ENCODE peak calls at places on chromosomes 6 and 20, in seven cellular contexts. I is IMR-90, X is prostate gland, S is A549, J is body of pancreas, N is uterus, T is heart left ventricle. C is an unnamed sample.

GRCh38 chr6:47075741-47076421 is 33.7 kb upstream of the ADGRF1 start:
- DNase-seq in S (no peak), J (no peak), T (no peak), X (peak; percentile 43), N (no peak), I (no peak), C (no peak)

GRCh38 chr20:7673841-7674240 is 266.4 kb downstream of the HAO1 start:
- DNase-seq in X (no peak), J (no peak), I (no peak), T (no peak), N (no peak), S (no peak), C (no peak)

GRCh38 chr6:50826803-50827202 is 8.1 kb downstream of the TFAP2B start:
- DNase-seq in N (no peak), I (no peak), X (no peak), J (no peak), T (no peak), S (no peak), C (no peak)

GRCh38 chr6:39260953-39261352 is 31.7 kb upstream of the KCNK5 start:
- DNase-seq in J (no peak), T (no peak), I (no peak), N (no peak), S (no peak), X (no peak), C (no peak)

GRCh38 chr6:76230711-76231110 is 158.2 kb upstream of the IMPG1 start:
- DNase-seq in X (no peak), S (no peak), N (no peak), I (no peak), J (peak; percentile 49), T (no peak), C (no peak)

GRCh38 chr6:154578004-154578559 is 67.6 kb upstream of the CNKSR3 start:
- DNase-seq in X (no peak), J (no peak), N (no peak), T (no peak), I (no peak), S (no peak), C (no peak)

GRCh38 chr20:17533396-17533795 is 2.2 kb upstream of the BFSP1 start:
- DNase-seq in J (peak; percentile 18), X (no peak), S (peak; percentile 88), N (no peak), I (peak; percentile 60), T (no peak), C (no peak)

GRCh38 chr6:54907316-54907715 is 60.7 kb downstream of the FAM83B start:
- DNase-seq in X (no peak), S (no peak), N (no peak), T (no peak), I (no peak), J (no peak), C (no peak)

GRCh38 chr20:1987826-1988225 is 6.0 kb downstream of the PDYN start:
- DNase-seq in J (no peak), T (no peak), N (no peak), S (no peak), X (no peak), I (no peak), C (no peak)

GRCh38 chr20:64161595-64162238 is 2.5 kb upstream of the MYT1 start:
- DNase-seq in J (peak; percentile 55), S (peak; percentile 28), X (peak; percentile 37), T (peak; percentile 46), N (no peak), I (peak; percentile 38), C (no peak)

GRCh38 chr20:59253779-59254319 is 46.6 kb upstream of the EDN3 start:
- DNase-seq in S (no peak), I (no peak), N (no peak), J (no peak), X (no peak), T (no peak), C (no peak)

GRCh38 chr6:54655162-54655561 is 191.4 kb upstream of the FAM83B start:
- DNase-seq in N (no peak), X (peak; percentile 25), J (no peak), I (no peak), T (no peak), S (no peak), C (no peak)

GRCh38 chr20:41179961-41180360 is 42.6 kb downstream of the PLCG1 start:
- DNase-seq in I (no peak), X (no peak), N (peak; percentile 4), T (no peak), J (no peak), S (no peak), C (no peak)

GRCh38 chr6:158313989-158314388 is 1.7 kb downstream of the TULP4 start:
- DNase-seq in I (no peak), S (no peak), N (no peak), X (no peak), T (no peak), J (no peak), C (no peak)

GRCh38 chr6:121055572-121056163 is 278.6 kb downstream of the TBC1D32 start:
- DNase-seq in X (no peak), N (no peak), I (peak; percentile 52), T (no peak), J (no peak), S (peak; percentile 15), C (no peak)

GRCh38 chr6:12385316-12385715 is 95.2 kb downstream of the EDN1 start:
- DNase-seq in S (no peak), N (no peak), T (no peak), J (no peak), I (no peak), X (no peak), C (no peak)

GRCh38 chr6:12386816-12387215 is 96.7 kb downstream of the EDN1 start:
- DNase-seq in S (no peak), T (no peak), J (no peak), I (no peak), N (no peak), X (no peak), C (no peak)

GRCh38 chr6:12381587-12381986 is 91.4 kb downstream of the EDN1 start:
- DNase-seq in T (no peak), S (no peak), N (no peak), J (no peak), X (no peak), I (peak; percentile 18), C (no peak)

GRCh38 chr6:12384417-12384912 is 94.3 kb downstream of the EDN1 start:
- DNase-seq in X (no peak), I (no peak), J (no peak), S (no peak), T (no peak), N (no peak), C (no peak)

DNA sequence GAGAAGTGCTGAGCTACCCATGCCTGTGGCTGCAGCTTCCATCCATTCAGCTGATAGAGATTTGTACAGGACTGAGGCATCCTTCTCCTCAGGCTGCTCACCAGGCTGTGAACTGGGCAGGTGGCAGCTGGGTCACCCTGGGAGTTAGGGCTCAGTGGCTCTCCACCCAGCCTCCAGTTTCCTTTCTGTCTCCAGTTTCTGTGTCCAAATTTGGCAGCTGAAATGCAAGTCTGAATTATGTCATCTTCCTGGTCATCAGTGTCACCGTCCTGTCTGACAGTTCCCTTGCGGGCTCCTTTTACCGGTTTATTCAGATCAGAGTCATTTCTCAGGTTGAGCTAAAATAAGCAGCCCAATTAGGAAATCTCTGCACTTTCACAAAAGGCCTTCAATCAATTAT is 93.3 kb downstream of the EDN1 start:
- DNase-seq in J (no peak), N (no peak), X (no peak), S (no peak), I (no peak), T (no peak), C (no peak)
- TF ChIP-seq POLR2A in J (no peak), N (no peak), X (no peak), S (no peak), I (no peak), T (no peak), C (no peak)

DNA sequence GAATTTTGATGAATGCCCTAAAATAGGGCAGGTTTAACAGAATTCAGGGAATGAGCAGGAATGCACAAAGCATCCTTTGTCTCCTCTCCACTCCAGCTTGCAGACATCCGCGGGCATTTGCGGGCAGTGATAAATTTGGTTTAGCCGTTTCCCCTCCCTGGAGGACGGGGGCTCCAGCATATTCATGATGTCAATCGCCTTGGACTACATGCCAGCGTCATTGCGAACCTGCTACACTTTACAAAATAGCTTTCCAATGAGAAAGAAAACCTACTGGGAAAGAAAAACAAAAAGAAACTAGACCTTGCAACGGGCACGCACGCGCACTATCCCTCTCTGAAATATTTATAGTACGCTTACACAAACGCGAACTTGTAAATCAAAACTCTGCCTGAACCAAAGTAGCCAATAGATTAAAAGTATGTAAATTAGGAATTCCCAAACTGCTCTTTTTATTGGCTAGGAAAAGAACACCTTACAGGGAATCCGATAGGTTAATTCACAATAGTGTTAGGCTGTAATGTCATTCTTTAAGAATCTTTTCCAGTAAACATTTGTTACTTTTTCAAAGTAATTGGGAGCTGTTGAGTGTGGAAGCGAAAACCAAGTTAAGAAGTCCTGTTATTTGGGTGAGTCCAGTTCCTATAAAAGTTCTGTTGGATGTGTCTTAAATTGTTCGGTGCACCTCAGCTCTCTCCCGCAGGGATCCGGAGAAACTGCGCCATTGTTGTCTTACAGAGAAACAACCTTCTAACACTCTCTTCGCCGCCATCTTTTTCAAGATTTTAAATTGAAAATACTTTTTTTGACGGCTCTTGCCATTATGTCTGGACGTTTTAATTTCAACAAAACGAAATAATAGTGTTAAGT is 136.7 kb downstream of the HFE start:
- DNase-seq in J (peak; percentile 51), I (peak; percentile 97), X (peak; percentile 84), S (peak; percentile 63), N (peak; percentile 56), T (peak; percentile 70), C (peak; percentile 73)
- H3K4me1 ChIP-seq in J (no peaks in the 10 kb centered on the region), I (peaks cover 8% of the 10 kb centered on the region), X (no peaks in the 10 kb centered on the region), S (peaks cover 8% of the 10 kb centered on the region), N (no peaks in the 10 kb centered on the region), T (peaks cover 13% of the 10 kb centered on the region), C (no peaks in the 10 kb centered on the region)

DNA sequence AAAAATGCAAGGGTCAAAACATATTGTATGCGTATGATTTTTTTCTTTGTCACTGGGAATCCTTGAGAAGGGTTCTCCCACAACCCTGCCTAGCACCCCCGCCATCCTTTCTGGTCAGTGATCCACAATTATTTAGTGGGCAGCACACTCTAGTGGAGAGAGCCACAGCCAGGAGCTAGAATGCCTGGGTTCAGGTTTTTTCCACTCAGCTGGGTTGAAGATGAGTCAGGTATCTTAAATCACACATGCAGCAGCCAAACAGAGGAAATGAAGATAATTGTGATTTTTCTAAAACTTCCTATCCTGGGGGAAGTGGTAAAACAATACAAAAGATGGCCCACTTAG is 243.1 kb downstream of the PKHD1 start:
- DNase-seq in T (no peak), S (no peak), J (no peak), N (no peak), X (no peak), I (no peak), C (peak; percentile 42)
- TF ChIP-seq CTCF in T (no peak), S (no peak), J (no peak), N (no peak), X (no peak), I (no peak), C (peak; percentile 42)

DNA sequence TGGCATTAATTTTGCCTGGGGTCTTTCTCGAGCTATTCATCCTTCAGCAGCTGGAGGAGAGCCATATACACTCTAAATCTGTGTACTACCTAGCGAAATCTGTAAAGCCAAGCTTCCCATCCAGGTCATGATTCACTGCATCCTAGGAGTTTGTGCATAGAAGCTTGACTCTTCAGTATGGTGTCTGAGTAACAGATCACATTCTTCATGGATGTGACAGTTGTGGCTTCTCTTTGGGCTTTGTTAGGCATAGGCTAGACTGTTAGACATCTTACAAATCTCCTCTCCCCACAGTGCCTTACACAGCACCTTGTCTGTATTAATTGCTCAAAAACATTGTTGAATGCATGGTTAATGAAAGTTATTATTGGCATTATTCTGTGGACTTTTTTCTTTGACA is 177.0 kb downstream of the EYA4 start:
- DNase-seq in J (no peak), T (no peak), S (no peak), N (no peak), I (peak; percentile 18), X (no peak), C (no peak)
- TF ChIP-seq POLR2A in J (no peak), T (no peak), S (no peak), N (no peak), I (no peak), X (no peak), C (no peak)

C was measured in right lobe of liver.